ENCODE peak calls at places on chromosomes 11 and 22, in seven cellular contexts. Q is vagina, C is spleen, F is stomach, I is prostate gland, G is GM12892, P is breast epithelium. H is an unnamed sample.

GRCh38 chr11:76164081-76164480 is 42.2 kb downstream of the WNT11 start:
- DNase-seq in Q (no peak), C (peak), F (no peak), I (no peak), G (no peak), P (no peak), H (no peak)

GRCh38 chr11:82936261-82936660 is 34.7 kb downstream of the DDIAS start:
- DNase-seq in Q (no peak), C (no peak), F (no peak), I (no peak), G (no peak), P (no peak), H (no peak)

GRCh38 chr11:8250446-8250845 is 13.2 kb downstream of the LMO1 start:
- DNase-seq in Q (no peak), C (peak), F (no peak), I (no peak), G (no peak), P (no peak), H (no peak)

GRCh38 chr11:85875505-85875904 is 20.3 kb downstream of the CCDC83 start:
- DNase-seq in Q (no peak), C (no peak), F (no peak), I (no peak), G (no peak), P (no peak), H (no peak)

GRCh38 chr11:128687321-128687720 is 6.6 kb upstream of the FLI1 start:
- DNase-seq in Q (no peak), C (peak), F (no peak), I (no peak), G (no peak), P (no peak), H (peak)

GRCh38 chr22:21650823-21651520 is 8.9 kb downstream of the SDF2L1 start:
- DNase-seq in Q (no peak), C (no peak), F (no peak), I (no peak), G (no peak), P (no peak), H (no peak)

GRCh38 chr22:30866811-30867271 is 101.7 kb downstream of the MORC2 start:
- DNase-seq in Q (no peak), C (no peak), F (no peak), I (no peak), G (peak), P (no peak), H (peak)

GRCh38 chr11:95231881-95232605 is 1.0 kb upstream of the SESN3 start:
- DNase-seq in Q (no peak), C (peak), F (peak), I (peak), G (no peak), P (peak), H (no peak)

GRCh38 chr22:28344893-28345292 is 334.7 kb downstream of the TTC28 start:
- DNase-seq in Q (no peak), C (no peak), F (no peak), I (no peak), G (no peak), P (no peak), H (no peak)

GRCh38 chr22:40345271-40345670 is 1.0 kb upstream of the ADSL start:
- DNase-seq in Q (no peak), C (no peak), F (no peak), I (no peak), G (no peak), P (no peak), H (no peak)

GRCh38 chr11:83061883-83062282 is 9.8 kb downstream of the RAB30 start:
- DNase-seq in Q (no peak), C (no peak), F (no peak), I (no peak), G (peak), P (no peak), H (peak)

GRCh38 chr11:98842187-98842586 is 178.6 kb upstream of the CNTN5 start:
- DNase-seq in Q (no peak), C (no peak), F (no peak), I (no peak), G (no peak), P (no peak), H (no peak)

GRCh38 chr11:17014774-17015638 is 792 bp upstream of the PLEKHA7 start:
- DNase-seq in Q (no peak), C (no peak), F (peak), I (no peak), G (peak), P (no peak), H (peak)

GRCh38 chr22:20657963-20658362 is 116.0 kb upstream of the SERPIND1 start:
- DNase-seq in Q (no peak), C (no peak), F (no peak), I (no peak), G (no peak), P (no peak), H (no peak)

GRCh38 chr11:131661137-131661536 is 290.7 kb downstream of the NTM start:
- DNase-seq in Q (no peak), C (no peak), F (no peak), I (no peak), G (no peak), P (no peak), H (no peak)

GRCh38 chr11:105111145-105111944 is 28.2 kb downstream of the CARD18 start:
- DNase-seq in Q (no peak), C (no peak), F (no peak), I (no peak), G (no peak), P (no peak), H (no peak)

GRCh38 chr22:27387561-27387960 is 414.0 kb downstream of the MN1 start:
- DNase-seq in Q (peak), C (no peak), F (no peak), I (no peak), G (no peak), P (no peak), H (no peak)

GRCh38 chr11:125939081-125939521 is 6.7 kb upstream of the VSIG10L2 start:
- DNase-seq in Q (peak), C (peak), F (peak), I (no peak), G (no peak), P (no peak), H (no peak)

GRCh38 chr11:4539603-4540219 is 5.3 kb upstream of the OR52M1 start:
- DNase-seq in Q (no peak), C (peak), F (peak), I (peak), G (peak), P (no peak), H (peak)

GRCh38 chr11:87878373-87878779 is 296.9 kb downstream of the RAB38 start:
- DNase-seq in Q (no peak), C (no peak), F (no peak), I (no peak), G (no peak), P (no peak), H (no peak)

GRCh38 chr11:31214337-31214736 is 155.2 kb downstream of the DCDC1 start:
- DNase-seq in Q (no peak), C (no peak), F (no peak), I (no peak), G (no peak), P (no peak), H (no peak)

GRCh38 chr11:130476200-130476921 is 27.9 kb downstream of the ADAMTS15 start:
- DNase-seq in Q (peak), C (no peak), F (no peak), I (no peak), G (no peak), P (no peak), H (no peak)

GRCh38 chr22:36435516-36436415 is 45.7 kb downstream of the TXN2 start:
- DNase-seq in Q (no peak), C (peak), F (peak), I (peak), G (peak), P (peak), H (no peak)
- TF ChIP-seq POLR2A in Q (no peak), C (no peak), F (no peak), I (no peak), G (no peak), P (no peak), H (no peak)

DNA sequence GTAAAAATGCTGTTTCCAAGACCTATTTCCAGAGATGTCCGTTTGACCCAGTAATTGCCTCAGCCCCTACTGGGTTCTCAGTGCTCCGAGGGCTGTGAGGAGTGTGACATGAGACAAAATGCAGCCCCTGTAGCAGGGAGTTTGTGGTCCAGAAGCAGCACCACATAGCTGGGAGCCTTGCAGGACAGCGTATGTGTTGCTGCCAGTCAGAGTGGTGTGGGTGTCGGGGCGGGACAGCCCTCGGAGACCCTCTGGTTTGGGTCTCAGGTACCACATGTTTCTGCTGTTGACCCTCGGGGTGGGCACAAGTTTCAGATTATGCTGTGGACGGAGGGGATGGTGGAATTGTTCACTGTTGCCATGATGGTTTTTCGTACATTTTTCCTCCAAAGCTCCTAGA is 17.2 kb downstream of the TBC1D22A start:
- DNase-seq in Q (no peak), C (peak), F (no peak), I (no peak), G (no peak), P (no peak), H (no peak)
- TF ChIP-seq POLR2AphosphoS5 in Q (no peak), C (no peak), F (no peak), I (no peak), G (no peak), P (no peak), H (no peak)

GRCh38 chr11:62458212-62459002 is 39.6 kb downstream of the SCGB1A1 start:
- DNase-seq in Q (no peak), C (no peak), F (no peak), I (no peak), G (no peak), P (no peak), H (no peak)
- TF ChIP-seq POLR2A in Q (no peak), C (no peak), F (no peak), I (no peak), G (no peak), P (no peak), H (no peak)

GRCh38 chr11:70106757-70107156 is 28.6 kb downstream of the ANO1 start:
- DNase-seq in Q (no peak), C (no peak), F (no peak), I (no peak), G (no peak), P (no peak), H (no peak)

GRCh38 chr11:70107191-70107590 is 29.1 kb downstream of the ANO1 start:
- DNase-seq in Q (no peak), C (no peak), F (no peak), I (no peak), G (no peak), P (no peak), H (no peak)

GRCh38 chr11:70107756-70108155 is 29.6 kb downstream of the ANO1 start:
- DNase-seq in Q (no peak), C (no peak), F (no peak), I (no peak), G (no peak), P (no peak), H (no peak)

GRCh38 chr11:70109006-70109405 is 30.9 kb downstream of the ANO1 start:
- DNase-seq in Q (no peak), C (no peak), F (no peak), I (no peak), G (no peak), P (peak), H (no peak)

DNA sequence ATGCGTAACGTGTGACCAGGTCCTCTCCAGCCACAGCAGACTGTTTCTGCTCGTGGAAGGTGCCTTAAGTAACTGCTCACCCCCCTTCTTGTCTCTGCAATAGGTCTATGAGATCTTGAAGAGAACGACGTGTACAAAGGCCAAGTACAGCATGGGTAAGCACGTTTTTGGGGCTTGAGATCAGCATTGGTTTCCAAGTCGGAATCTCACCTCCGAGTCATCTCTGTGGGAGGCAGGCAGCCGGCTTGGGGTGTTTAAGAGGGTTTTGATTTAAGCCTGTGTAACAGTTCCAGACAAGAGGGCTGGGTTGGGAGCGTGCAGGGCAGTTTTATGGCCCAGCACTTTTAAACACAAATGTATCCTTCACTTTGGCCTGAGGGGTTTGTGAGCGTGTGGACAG is 30.1 kb downstream of the ANO1 start:
- DNase-seq in Q (no peak), C (no peak), F (no peak), I (no peak), G (no peak), P (peak), H (no peak)
- TF ChIP-seq POLR2AphosphoS5 in Q (no peak), C (no peak), F (no peak), I (peak), G (no peak), P (no peak), H (no peak)

DNA sequence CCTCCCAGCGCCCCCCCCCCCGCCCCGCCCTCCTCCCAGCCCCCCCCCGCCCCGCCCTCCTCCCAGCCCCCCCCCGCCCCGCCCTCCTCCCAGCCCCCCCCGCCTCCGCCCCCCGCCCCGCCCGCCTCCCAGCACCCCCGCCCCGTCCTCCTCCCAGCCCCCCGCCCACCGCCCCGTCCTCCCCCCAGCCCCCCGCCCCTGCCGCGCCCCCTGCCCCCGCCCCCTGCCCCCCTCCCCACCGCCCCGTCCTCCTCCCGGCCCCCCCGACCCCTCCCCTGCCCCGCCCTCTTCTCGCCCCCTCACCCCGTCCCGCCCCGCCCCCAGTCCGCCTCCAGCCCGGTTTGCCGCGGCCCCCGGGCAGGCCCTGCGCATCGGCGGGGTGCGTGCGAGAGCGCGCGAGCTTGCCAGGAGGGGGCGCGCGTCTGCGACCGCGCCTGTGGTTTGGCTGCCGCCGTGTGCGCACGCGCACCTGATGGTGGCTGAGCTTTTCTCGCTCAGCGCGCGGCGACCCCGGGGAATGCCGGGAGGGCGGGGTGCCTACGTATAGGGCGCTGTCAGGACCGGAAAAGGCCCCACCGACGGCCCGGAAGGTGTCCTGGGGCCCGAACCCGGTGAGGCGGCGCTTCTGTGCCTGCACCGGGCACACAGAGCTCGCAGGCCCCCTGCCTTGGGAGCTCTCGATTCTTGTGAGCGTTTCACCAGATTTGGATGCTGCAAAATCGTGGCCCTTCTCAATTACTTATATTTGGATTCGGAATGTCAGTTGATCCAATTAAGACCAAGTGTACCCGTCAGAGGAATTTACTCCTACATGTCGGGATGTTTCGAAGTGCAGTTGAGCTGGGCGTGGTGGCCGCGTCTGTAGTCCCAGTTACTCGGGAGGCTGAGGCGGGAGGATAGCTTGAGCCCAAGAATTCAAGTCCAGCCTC is 501 bp upstream of the TTLL12 start:
- DNase-seq in Q (no peak), C (peak), F (peak), I (peak), G (peak), P (peak), H (peak)
- TF ChIP-seq POLR2A in Q (no peak), C (no peak), F (no peak), I (peak), G (peak), P (no peak), H (peak)

GRCh38 chr22:44735518-44736428 is 16.6 kb upstream of the ARHGAP8 start:
- DNase-seq in Q (no peak), C (peak), F (peak), I (peak), G (peak), P (no peak), H (peak)
- TF ChIP-seq POLR2AphosphoS5 in Q (no peak), C (peak), F (no peak), I (peak), G (no peak), P (peak), H (no peak)

DNA sequence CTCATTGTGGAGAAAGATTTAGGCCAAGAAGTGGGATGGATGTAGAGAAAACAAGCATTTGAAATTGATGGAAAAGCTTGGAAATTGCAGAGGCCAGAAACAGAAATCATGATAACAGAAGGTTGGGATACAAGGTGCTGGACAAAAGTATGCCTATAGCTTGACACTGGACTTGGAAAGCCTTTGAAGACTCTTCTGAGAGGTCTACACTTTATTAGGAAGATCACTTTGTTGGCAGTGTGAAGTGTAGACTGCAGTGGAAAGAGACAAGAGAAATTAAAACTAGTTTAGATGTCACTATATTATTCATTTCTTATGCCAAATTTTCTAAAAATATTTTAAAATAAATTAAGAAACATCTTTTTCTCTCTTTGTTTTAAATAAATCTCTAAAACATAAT is 59.1 kb downstream of the KIF18A start:
- DNase-seq in Q (no peak), C (no peak), F (no peak), I (no peak), G (no peak), P (no peak), H (no peak)
- TF ChIP-seq POLR2A in Q (no peak), C (no peak), F (no peak), I (no peak), G (no peak), P (no peak), H (no peak)

DNA sequence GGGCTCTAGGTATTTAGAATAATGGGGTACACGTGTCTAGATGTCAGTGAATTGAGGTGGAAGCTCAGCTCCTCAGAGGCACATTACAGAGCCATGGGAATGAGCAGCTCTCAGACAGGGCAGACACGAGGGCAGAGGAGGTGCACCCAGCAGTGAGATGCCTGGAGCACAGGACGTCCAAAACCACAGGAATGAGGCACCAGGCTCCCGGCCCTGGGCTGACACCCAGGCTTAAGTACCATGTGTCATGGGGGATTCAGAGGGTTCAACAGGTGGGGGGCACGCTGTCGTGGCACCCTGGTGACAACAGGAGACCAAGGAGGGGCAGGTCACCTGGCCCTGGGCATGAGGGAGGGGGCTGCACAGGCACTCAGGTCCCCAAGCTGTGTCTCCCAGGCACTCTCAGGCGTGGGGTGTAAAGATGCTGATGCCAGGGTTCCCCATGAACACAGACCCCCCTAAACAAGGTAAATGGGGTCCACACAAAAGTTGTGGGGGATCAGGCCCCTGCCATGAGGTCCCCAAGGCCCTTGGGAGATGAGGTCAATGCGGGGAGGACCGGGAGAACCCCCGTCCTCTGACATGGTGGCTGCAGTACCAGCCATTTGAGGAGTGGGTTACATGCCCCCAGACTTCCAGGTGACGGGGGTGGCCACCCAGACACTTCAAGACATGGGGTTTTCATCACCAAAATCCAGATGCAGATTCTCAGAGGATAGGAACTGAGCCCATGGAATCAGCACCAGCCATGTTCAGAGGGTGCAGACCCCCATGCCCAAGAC is 5.6 kb upstream of the SYT8 start:
- DNase-seq in Q (no peak), C (no peak), F (no peak), I (peak), G (peak), P (peak), H (no peak)
- TF ChIP-seq POLR2AphosphoS5 in Q (no peak), C (no peak), F (no peak), I (peak), G (no peak), P (no peak), H (no peak)

H was measured in GM12891.